ENCODE peak calls at places on chromosomes 2 and 18, in five cellular contexts. S is H1, F is mesenchymal stem cell, D is neuronal stem cell, R is H9. Z is an unnamed sample.

GRCh38 chr2:200365209-200365608 is 58.7 kb downstream of the SPATS2L start:
- DNase-seq in S (no peak), F (no peak), D (no peak), R (no peak), Z (no peak)

GRCh38 chr18:12783524-12783923 is 80.7 kb downstream of the PSMG2 start:
- DNase-seq in S (no peak), F (no peak), D (no peak), R (no peak), Z (no peak)

GRCh38 chr2:137912358-137912757 is 51.9 kb upstream of the HNMT start:
- DNase-seq in S (no peak), F (no peak), D (no peak), R (no peak), Z (no peak)

GRCh38 chr2:56170536-56170935 is 13.3 kb upstream of the CCDC85A start:
- DNase-seq in S (no peak), F (peak), D (no peak), R (no peak), Z (no peak)

GRCh38 chr2:163601377-163601776 is 134.4 kb downstream of the FIGN start:
- DNase-seq in S (no peak), F (peak), D (peak), R (no peak), Z (no peak)

GRCh38 chr2:236054661-236055060 is 113.5 kb downstream of the GBX2 start:
- DNase-seq in S (no peak), F (no peak), D (no peak), R (no peak), Z (no peak)

GRCh38 chr2:174711206-174711605 is 53.1 kb downstream of the CHRNA1 start:
- DNase-seq in S (no peak), F (peak), D (no peak), R (no peak), Z (peak)

GRCh38 chr2:117815946-117816345 is 1.5 kb downstream of the DDX18 start:
- DNase-seq in S (no peak), F (peak), D (no peak), R (no peak), Z (no peak)

GRCh38 chr2:217810275-217810674 is 192.5 kb downstream of the TNS1 start:
- DNase-seq in S (no peak), F (no peak), D (no peak), R (no peak), Z (no peak)

GRCh38 chr2:21422050-21422449 is 298.3 kb downstream of the TDRD15 start:
- DNase-seq in S (peak), F (peak), D (peak), R (peak), Z (peak)

GRCh38 chr2:20125616-20126015 is 74.2 kb upstream of the LAPTM4A start:
- DNase-seq in S (no peak), F (no peak), D (no peak), R (no peak), Z (no peak)

GRCh38 chr2:235394278-235394828 is 99.5 kb upstream of the AGAP1 start:
- DNase-seq in S (no peak), F (peak), D (no peak), R (no peak), Z (peak)

GRCh38 chr2:37332560-37332959 is 7.9 kb upstream of the PRKD3 start:
- DNase-seq in S (no peak), F (no peak), D (no peak), R (no peak), Z (no peak)

GRCh38 chr2:229080172-229080571 is 190.9 kb downstream of the PID1 start:
- DNase-seq in S (no peak), F (no peak), D (no peak), R (no peak), Z (no peak)

GRCh38 chr2:160492401-160493226 is 993 bp downstream of the RBMS1 start:
- DNase-seq in S (no peak), F (peak), D (peak), R (peak), Z (peak)
- H3K14ac ChIP-seq in S (no peak), F (peak), D (no peak), R (peak), Z (peak)

GRCh38 chr2:160372585-160372984 is 121.0 kb downstream of the RBMS1 start:
- DNase-seq in S (no peak), F (peak), D (no peak), R (no peak), Z (no peak)
- H2BK12ac ChIP-seq in S (no peak), F (no peak), D (no peak), R (no peak), Z (no peak)

DNA sequence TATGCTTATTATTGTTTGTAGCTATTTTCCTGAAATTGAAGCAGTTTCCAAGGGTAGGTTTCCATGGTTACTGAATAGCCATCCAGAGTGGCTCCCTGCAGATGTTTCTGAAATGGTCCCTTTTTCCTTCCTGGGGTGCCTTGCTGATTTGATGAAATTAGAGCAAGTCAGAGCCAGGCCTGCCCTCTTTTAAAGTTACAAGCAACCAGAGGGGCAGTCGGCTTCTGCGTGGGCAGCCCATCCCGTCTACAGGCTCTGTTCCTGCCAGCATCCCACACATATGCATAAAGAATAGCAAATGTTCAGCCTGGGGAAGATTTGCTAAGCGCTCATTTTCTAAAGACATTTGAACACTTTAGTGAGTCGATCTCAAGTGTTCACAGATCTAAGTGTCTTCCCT is 92.4 kb downstream of the STPG4 start:
- DNase-seq in S (no peak), F (no peak), D (no peak), R (no peak), Z (no peak)
- H3K14ac ChIP-seq in S (no peak), F (no peak), D (no peak), R (no peak), Z (no peak)

GRCh38 chr2:96823203-96823602 is 7.1 kb downstream of the CNNM3 start:
- DNase-seq in S (no peak), F (no peak), D (no peak), R (no peak), Z (no peak)
- H2BK12ac ChIP-seq in S (no peak), F (no peak), D (no peak), R (no peak), Z (no peak)

Z was measured in trophoblast cell.